ENCODE peak calls at places on chromosomes 11 and 22, in eight cellular contexts. H is nucleus accumbens; X is stimulated activated naive CD4-positive, alpha-beta T cell; S is endothelial cell; J is upper lobe of left lung; O is GM04504; P is activated CD4-positive, alpha-beta T cell treated with anti-CD3 and anti-CD28 coated beads for 48 hours; N is iris pigment epithelial cell. C is an unnamed sample.
A peak's percentile ranks its signal among the peaks of the same experiment; 100 is the strongest.

GRCh38 chr22:44049369-44050231 is 25.5 kb downstream of the PARVB start:
- DNase-seq in H (peak; percentile 53), X (no peak), S (no peak), J (no peak), O (no peak), P (no peak), N (no peak), C (no peak)

GRCh38 chr11:24496728-24497396 is at the start of gene LUZP2:
- DNase-seq in H (peak; percentile 42), X (no peak), S (peak; percentile 45), J (peak; percentile 79), O (no peak), P (no peak), N (peak; percentile 36), C (peak; percentile 11)

GRCh38 chr11:68598816-68599653 is 85.3 kb upstream of the GAL start:
- DNase-seq in H (no peak), X (no peak), S (no peak), J (no peak), O (peak; percentile 13), P (no peak), N (no peak), C (no peak)

GRCh38 chr11:59556883-59557205 is 45.5 kb downstream of the OR4D9 start:
- DNase-seq in H (no peak), X (no peak), S (no peak), J (no peak), O (no peak), P (peak; percentile 42), N (no peak), C (no peak)

GRCh38 chr11:32931605-32932004 is 39.0 kb downstream of the QSER1 start:
- DNase-seq in H (no peak), X (no peak), S (no peak), J (no peak), O (no peak), P (no peak), N (peak; percentile 30), C (no peak)

GRCh38 chr11:119782673-119783072 is 53.7 kb upstream of the NECTIN1 start:
- DNase-seq in H (no peak), X (no peak), S (no peak), J (no peak), O (no peak), P (no peak), N (peak; percentile 3), C (no peak)

GRCh38 chr11:134486704-134487103 is 74.7 kb upstream of the B3GAT1 start:
- DNase-seq in H (no peak), X (no peak), S (no peak), J (no peak), O (no peak), P (no peak), N (no peak), C (no peak)

GRCh38 chr11:82802710-82803109 is 69.0 kb upstream of the FAM181B start:
- DNase-seq in H (no peak), X (no peak), S (no peak), J (no peak), O (no peak), P (no peak), N (no peak), C (no peak)

GRCh38 chr22:42813501-42813900 is 43.6 kb downstream of the ARFGAP3 start:
- DNase-seq in H (no peak), X (no peak), S (no peak), J (no peak), O (no peak), P (no peak), N (no peak), C (no peak)

GRCh38 chr11:47550288-47551052 is 2.5 kb downstream of the CELF1 start:
- DNase-seq in H (no peak), X (no peak), S (no peak), J (no peak), O (no peak), P (peak; percentile 11), N (peak; percentile 52), C (no peak)

GRCh38 chr11:43989162-43989961 is 46.9 kb downstream of the C11orf96 start:
- DNase-seq in H (no peak), X (no peak), S (peak; percentile 63), J (peak; percentile 86), O (no peak), P (no peak), N (no peak), C (no peak)

GRCh38 chr11:5004429-5005274 is 10.0 kb downstream of the OR51L1 start:
- DNase-seq in H (peak; percentile 44), X (no peak), S (peak; percentile 66), J (no peak), O (peak; percentile 26), P (peak; percentile 54), N (peak; percentile 66), C (peak; percentile 1)

GRCh38 chr11:119380816-119381185 is 689 bp downstream of the USP2 start:
- DNase-seq in H (no peak), X (no peak), S (no peak), J (no peak), O (no peak), P (no peak), N (no peak), C (no peak)

GRCh38 chr11:125375146-125375545 is 120.9 kb downstream of the FEZ1 start:
- DNase-seq in H (no peak), X (no peak), S (no peak), J (no peak), O (no peak), P (no peak), N (no peak), C (no peak)

GRCh38 chr22:41523464-41524221 is 20.6 kb downstream of the POLR3H start:
- DNase-seq in H (no peak), X (no peak), S (no peak), J (no peak), O (no peak), P (no peak), N (peak; percentile 87), C (no peak)